ENCODE peak calls at places on chromosome X, in five cellular contexts. P is activated CD4-positive, CD25-positive, alpha-beta regulatory T cell; Q is smooth muscle cell of the brain vasculature; J is substantia nigra; Z is cardiac muscle cell. X is an unnamed sample.

GRCh38 chrX:420496-421223 is 34.0 kb upstream of the PPP2R3B start:
- DNase-seq in P (no peak), Q (no peak), J (no peak), Z (no peak), X (no peak)

GRCh38 chrX:1535241-1536041 is 1.5 kb downstream of the P2RY8 start:
- DNase-seq in P (no peak), Q (no peak), J (no peak), Z (no peak), X (peak; percentile 34)

GRCh38 chrX:17373337-17373736 is 1.7 kb upstream of the NHS start:
- DNase-seq in P (no peak), Q (no peak), J (no peak), Z (no peak), X (no peak)

GRCh38 chrX:41238543-41238942 is 95.4 kb upstream of the DDX3X start:
- DNase-seq in P (no peak), Q (no peak), J (no peak), Z (peak; percentile 61), X (no peak)

GRCh38 chrX:19747672-19748610 is 139.5 kb downstream of the SH3KBP1 start:
- DNase-seq in P (peak; percentile 59), Q (no peak), J (no peak), Z (no peak), X (peak; percentile 37)

GRCh38 chrX:12974217-12974796 is 603 bp upstream of the TMSB4X start:
- DNase-seq in P (peak; percentile 18), Q (no peak), J (peak; percentile 9), Z (peak; percentile 66), X (no peak)

GRCh38 chrX:9291666-9292065 is 173.2 kb upstream of the TBL1X start:
- DNase-seq in P (no peak), Q (no peak), J (no peak), Z (no peak), X (no peak)

GRCh38 chrX:43481601-43482000 is 174.5 kb upstream of the MAOA start:
- DNase-seq in P (no peak), Q (no peak), J (no peak), Z (no peak), X (no peak)

GRCh38 chrX:55451990-55452824 is at the start of gene MAGEH1:
- DNase-seq in P (peak; percentile 48), Q (peak; percentile 37), J (peak; percentile 87), Z (peak; percentile 86), X (peak; percentile 40)

GRCh38 chrX:154059231-154059630 is 38.3 kb downstream of the MECP2 start:
- DNase-seq in P (no peak), Q (no peak), J (no peak), Z (no peak), X (no peak)

GRCh38 chrX:54494166-54494969 is 1.7 kb downstream of the FGD1 start:
- DNase-seq in P (no peak), Q (no peak), J (no peak), Z (peak; percentile 23), X (no peak)

GRCh38 chrX:26952213-26952612 is 510.9 kb downstream of the PPP4R3C start:
- DNase-seq in P (no peak), Q (no peak), J (no peak), Z (no peak), X (no peak)

GRCh38 chrX:128698528-128698927 is 646.3 kb upstream of the ACTRT1 start:
- DNase-seq in P (no peak), Q (no peak), J (no peak), Z (no peak), X (no peak)

GRCh38 chrX:54182864-54183613 is at the start of gene FAM120C:
- DNase-seq in P (peak; percentile 43), Q (peak; percentile 35), J (peak; percentile 67), Z (peak; percentile 84), X (peak; percentile 37)

GRCh38 chrX:1334854-1335253 is 1.7 kb upstream of the IL3RA start:
- DNase-seq in P (no peak), Q (no peak), J (no peak), Z (no peak), X (no peak)

GRCh38 chrX:10199212-10199611 is 42.4 kb downstream of the CLCN4 start:
- DNase-seq in P (no peak), Q (no peak), J (no peak), Z (peak; percentile 78), X (peak; percentile 35)

GRCh38 chrX:135480076-135480475 is 40.4 kb upstream of the INTS6L start:
- DNase-seq in P (no peak), Q (no peak), J (no peak), Z (no peak), X (no peak)

GRCh38 chrX:28189011-28189410 is 207.8 kb upstream of the DCAF8L1 start:
- DNase-seq in P (no peak), Q (no peak), J (no peak), Z (peak; percentile 69), X (no peak)

GRCh38 chrX:119604778-119605177 is 1.4 kb downstream of the NKRF start:
- DNase-seq in P (no peak), Q (no peak), J (no peak), Z (no peak), X (no peak)

GRCh38 chrX:150712619-150713018 is 19.4 kb downstream of the MTMR1 start:
- DNase-seq in P (no peak), Q (no peak), J (no peak), Z (no peak), X (no peak)

GRCh38 chrX:20594985-20595384 is 328.3 kb upstream of the RPS6KA3 start:
- DNase-seq in P (no peak), Q (no peak), J (no peak), Z (peak; percentile 19), X (no peak)

GRCh38 chrX:120029354-120029753 is 48.1 kb downstream of the RHOXF2B start:
- DNase-seq in P (no peak), Q (no peak), J (no peak), Z (no peak), X (no peak)

GRCh38 chrX:111483140-111483539 is 28.3 kb upstream of the SERTM2 start:
- DNase-seq in P (no peak), Q (no peak), J (no peak), Z (no peak), X (no peak)

GRCh38 chrX:107716045-107716684 is 59.4 kb downstream of the TSC22D3 start:
- DNase-seq in P (no peak), Q (no peak), J (peak; percentile 12), Z (peak; percentile 32), X (no peak)

GRCh38 chrX:119041175-119041574 is 31.6 kb upstream of the CT47C1 start:
- DNase-seq in P (no peak), Q (peak; percentile 58), J (no peak), Z (peak; percentile 85), X (no peak)

GRCh38 chrX:13750204-13750603 is 15.7 kb downstream of the OFD1 start:
- DNase-seq in P (no peak), Q (no peak), J (no peak), Z (peak; percentile 51), X (no peak)

GRCh38 chrX:27491397-27491796 is 28.3 kb upstream of the PPP4R3C start:
- DNase-seq in P (no peak), Q (no peak), J (no peak), Z (no peak), X (no peak)

GRCh38 chrX:19728915-19729314 is 158.5 kb downstream of the SH3KBP1 start:
- DNase-seq in P (no peak), Q (no peak), J (no peak), Z (peak; percentile 32), X (no peak)

GRCh38 chrX:23286731-23287130 is 47.9 kb upstream of the PTCHD1 start:
- DNase-seq in P (no peak), Q (no peak), J (no peak), Z (no peak), X (no peak)

GRCh38 chrX:143634373-143634685 is 1.6 kb downstream of the SLITRK4 start:
- DNase-seq in P (no peak), Q (no peak), J (no peak), Z (no peak), X (no peak)

GRCh38 chrX:40931921-40932320 is 153.3 kb upstream of the USP9X start:
- DNase-seq in P (no peak), Q (no peak), J (no peak), Z (no peak), X (no peak)

GRCh38 chrX:123803331-123803983 is 56.4 kb upstream of the XIAP start:
- DNase-seq in P (no peak), Q (no peak), J (no peak), Z (peak; percentile 64), X (no peak)

GRCh38 chrX:40936827-40937226 is 148.4 kb upstream of the USP9X start:
- DNase-seq in P (no peak), Q (no peak), J (no peak), Z (no peak), X (no peak)

GRCh38 chrX:153321381-153322105 is at the start of gene PNMA6F:
- DNase-seq in P (no peak), Q (no peak), J (no peak), Z (no peak), X (no peak)

GRCh38 chrX:154793084-154793483 is 12.2 kb downstream of the MPP1 start:
- DNase-seq in P (no peak), Q (no peak), J (no peak), Z (no peak), X (no peak)

X was measured in memory B cell.